ENCODE peak calls at places on chromosomes 1 and 21, in four cellular contexts. One of them, this sample, is unnamed.

GRCh38 chr1:43706598-43707190 is 642 bp upstream of the ST3GAL3 start:
- DNase-seq in WTC11: peak
- DNase-seq in GM12878: no peak
- DNase-seq in HepG2: peak
- DNase-seq in this sample: peak

GRCh38 chr1:155175927-155176371 is 2.3 kb downstream of the TRIM46 start:
- DNase-seq in WTC11: no peak
- DNase-seq in GM12878: no peak
- DNase-seq in HepG2: no peak
- DNase-seq in this sample: no peak

GRCh38 chr21:19322360-19322759 is 918.8 kb upstream of the TMPRSS15 start:
- DNase-seq in WTC11: no peak
- DNase-seq in GM12878: no peak
- DNase-seq in HepG2: no peak
- DNase-seq in this sample: no peak

GRCh38 chr1:44144962-44145756 is 3.7 kb upstream of the KLF18 start:
- DNase-seq in WTC11: no peak
- DNase-seq in GM12878: no peak
- DNase-seq in HepG2: no peak
- DNase-seq in this sample: no peak

GRCh38 chr1:6102227-6102845 is 56.6 kb downstream of the KCNAB2 start:
- DNase-seq in WTC11: no peak
- DNase-seq in GM12878: no peak
- DNase-seq in HepG2: no peak
- DNase-seq in this sample: no peak

GRCh38 chr1:5903680-5904079 is 88.5 kb downstream of the NPHP4 start:
- DNase-seq in WTC11: no peak
- DNase-seq in GM12878: no peak
- DNase-seq in HepG2: no peak
- DNase-seq in this sample: no peak

GRCh38 chr1:168341576-168341975 is 60.9 kb downstream of the TBX19 start:
- DNase-seq in WTC11: no peak
- DNase-seq in GM12878: no peak
- DNase-seq in HepG2: no peak
- DNase-seq in this sample: no peak

GRCh38 chr1:29258189-29258973 is 22.1 kb downstream of the PTPRU start:
- DNase-seq in WTC11: peak
- DNase-seq in GM12878: no peak
- DNase-seq in HepG2: no peak
- DNase-seq in this sample: peak

GRCh38 chr1:19824541-19824940 is 9.5 kb upstream of the RNF186 start:
- DNase-seq in WTC11: no peak
- DNase-seq in GM12878: no peak
- DNase-seq in HepG2: no peak
- DNase-seq in this sample: no peak

GRCh38 chr1:227919916-227920315 is 27.8 kb downstream of the WNT9A start:
- DNase-seq in WTC11: peak
- DNase-seq in GM12878: no peak
- DNase-seq in HepG2: no peak
- DNase-seq in this sample: peak

GRCh38 chr1:82515650-82516049 is 714.9 kb downstream of the ADGRL2 start:
- DNase-seq in WTC11: no peak
- DNase-seq in GM12878: no peak
- DNase-seq in HepG2: peak
- DNase-seq in this sample: no peak

GRCh38 chr1:10291705-10292104 is 81.3 kb downstream of the KIF1B start:
- DNase-seq in WTC11: no peak
- DNase-seq in GM12878: no peak
- DNase-seq in HepG2: no peak
- DNase-seq in this sample: no peak

GRCh38 chr1:111620412-111620971 is 903 bp downstream of the RAP1A start:
- DNase-seq in WTC11: no peak
- DNase-seq in GM12878: no peak
- DNase-seq in HepG2: no peak
- DNase-seq in this sample: no peak

GRCh38 chr1:20248954-20249612 is 41.6 kb upstream of the VWA5B1 start:
- DNase-seq in WTC11: no peak
- DNase-seq in GM12878: peak
- DNase-seq in HepG2: no peak
- DNase-seq in this sample: no peak

GRCh38 chr21:26041441-26042180 is 129.0 kb downstream of the APP start:
- DNase-seq in WTC11: no peak
- DNase-seq in GM12878: no peak
- DNase-seq in HepG2: no peak
- DNase-seq in this sample: no peak

GRCh38 chr1:226548281-226549093 is at the start of gene STUM:
- DNase-seq in WTC11: peak
- DNase-seq in GM12878: no peak
- DNase-seq in HepG2: no peak
- DNase-seq in this sample: no peak

GRCh38 chr21:36203603-36203889 is 46.9 kb downstream of the DOP1B start:
- DNase-seq in WTC11: no peak
- DNase-seq in GM12878: peak
- DNase-seq in HepG2: peak
- DNase-seq in this sample: no peak

GRCh38 chr1:114214016-114214415 is 60.3 kb upstream of the SYT6 start:
- DNase-seq in WTC11: no peak
- DNase-seq in GM12878: no peak
- DNase-seq in HepG2: no peak
- DNase-seq in this sample: no peak

GRCh38 chr1:203038891-203039608 is 12.8 kb downstream of the PPFIA4 start:
- DNase-seq in WTC11: peak
- DNase-seq in GM12878: no peak
- DNase-seq in HepG2: peak
- DNase-seq in this sample: peak

GRCh38 chr21:17786219-17787181 is 32.7 kb downstream of the C21orf91 start:
- DNase-seq in WTC11: no peak
- DNase-seq in GM12878: no peak
- DNase-seq in HepG2: peak
- DNase-seq in this sample: no peak

GRCh38 chr1:116954450-116954849 is 44.7 kb downstream of the PTGFRN start:
- DNase-seq in WTC11: no peak
- DNase-seq in GM12878: no peak
- DNase-seq in HepG2: no peak
- DNase-seq in this sample: no peak

GRCh38 chr1:155499953-155500621 is 62.5 kb downstream of the ASH1L start:
- DNase-seq in WTC11: no peak
- DNase-seq in GM12878: peak
- DNase-seq in HepG2: no peak
- DNase-seq in this sample: no peak

GRCh38 chr1:93845554-93846150 is 33.4 kb downstream of the DNTTIP2 start:
- DNase-seq in WTC11: peak
- DNase-seq in GM12878: no peak
- DNase-seq in HepG2: peak
- DNase-seq in this sample: no peak

GRCh38 chr1:89808429-89809117 is 12.3 kb upstream of the LRRC8D start:
- DNase-seq in WTC11: peak
- DNase-seq in GM12878: no peak
- DNase-seq in HepG2: peak
- DNase-seq in this sample: no peak

GRCh38 chr1:220950576-220950975 is 71.3 kb downstream of the HLX start:
- DNase-seq in WTC11: no peak
- DNase-seq in GM12878: no peak
- DNase-seq in HepG2: no peak
- DNase-seq in this sample: no peak

GRCh38 chr21:43361127-43361492 is 65.8 kb downstream of the SIK1 start:
- DNase-seq in WTC11: no peak
- DNase-seq in GM12878: no peak
- DNase-seq in HepG2: no peak
- DNase-seq in this sample: no peak

GRCh38 chr1:84370831-84371394 is 27.4 kb upstream of the DNASE2B start:
- DNase-seq in WTC11: no peak
- DNase-seq in GM12878: no peak
- DNase-seq in HepG2: no peak
- DNase-seq in this sample: no peak

GRCh38 chr1:34924759-34925555 is 4.5 kb downstream of the DLGAP3 start:
- DNase-seq in WTC11: peak
- DNase-seq in GM12878: no peak
- DNase-seq in HepG2: peak
- DNase-seq in this sample: peak

GRCh38 chr1:182927693-182928433 is 25.1 kb downstream of the SHCBP1L start:
- DNase-seq in WTC11: no peak
- DNase-seq in GM12878: peak
- DNase-seq in HepG2: no peak
- DNase-seq in this sample: no peak

GRCh38 chr1:54497338-54497737 is 50.7 kb upstream of the ACOT11 start:
- DNase-seq in WTC11: no peak
- DNase-seq in GM12878: no peak
- DNase-seq in HepG2: no peak
- DNase-seq in this sample: no peak

GRCh38 chr21:44897326-44898010 is 23.2 kb downstream of the ITGB2 start:
- DNase-seq in WTC11: peak
- DNase-seq in GM12878: no peak
- DNase-seq in HepG2: no peak
- DNase-seq in this sample: peak

GRCh38 chr1:198773030-198773429 is 134.2 kb downstream of the PTPRC start:
- DNase-seq in WTC11: no peak
- DNase-seq in GM12878: no peak
- DNase-seq in HepG2: no peak
- DNase-seq in this sample: no peak

GRCh38 chr1:53115403-53116306 is 26.8 kb downstream of the SLC1A7 start:
- DNase-seq in WTC11: peak
- DNase-seq in GM12878: no peak
- DNase-seq in HepG2: peak
- DNase-seq in this sample: peak

GRCh38 chr1:169890761-169891538 is 2.7 kb downstream of the SCYL3 start:
- DNase-seq in WTC11: no peak
- DNase-seq in GM12878: peak
- DNase-seq in HepG2: no peak
- DNase-seq in this sample: no peak

GRCh38 chr1:107018445-107018844 is 38.0 kb upstream of the PRMT6 start:
- DNase-seq in WTC11: no peak
- DNase-seq in GM12878: no peak
- DNase-seq in HepG2: no peak
- DNase-seq in this sample: no peak

GRCh38 chr1:112461200-112461871 is 47.4 kb upstream of the WNT2B start:
- DNase-seq in WTC11: no peak
- DNase-seq in GM12878: no peak
- DNase-seq in HepG2: no peak
- DNase-seq in this sample: peak

DNA sequence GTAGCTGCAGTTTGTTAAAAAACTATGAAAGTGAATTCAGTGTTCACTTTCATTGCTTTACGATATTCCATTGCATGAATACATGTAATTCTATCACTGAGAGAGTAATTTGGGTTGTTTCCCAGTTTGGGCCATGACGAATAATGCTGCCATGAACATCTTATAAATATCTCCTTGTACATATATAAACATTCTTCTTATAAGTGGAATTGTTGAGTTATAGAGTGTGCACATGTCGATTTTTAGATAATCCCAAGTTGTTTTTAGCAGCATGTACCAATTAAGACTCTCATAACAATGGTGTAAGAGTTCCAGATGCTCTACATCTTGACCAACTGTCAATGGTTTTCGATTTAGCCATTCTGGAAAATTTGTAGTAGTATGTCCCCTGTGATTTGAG is 40.9 kb downstream of the ALG6 start:
- DNase-seq in WTC11: no peak
- DNase-seq in GM12878: no peak
- DNase-seq in HepG2: no peak
- DNase-seq in this sample: no peak
- TF ChIP-seq TCF7 in WTC11: no peak
- TF ChIP-seq TCF7 in GM12878: no peak
- TF ChIP-seq TCF7 in HepG2: no peak
- TF ChIP-seq TCF7 in this sample: no peak

DNA sequence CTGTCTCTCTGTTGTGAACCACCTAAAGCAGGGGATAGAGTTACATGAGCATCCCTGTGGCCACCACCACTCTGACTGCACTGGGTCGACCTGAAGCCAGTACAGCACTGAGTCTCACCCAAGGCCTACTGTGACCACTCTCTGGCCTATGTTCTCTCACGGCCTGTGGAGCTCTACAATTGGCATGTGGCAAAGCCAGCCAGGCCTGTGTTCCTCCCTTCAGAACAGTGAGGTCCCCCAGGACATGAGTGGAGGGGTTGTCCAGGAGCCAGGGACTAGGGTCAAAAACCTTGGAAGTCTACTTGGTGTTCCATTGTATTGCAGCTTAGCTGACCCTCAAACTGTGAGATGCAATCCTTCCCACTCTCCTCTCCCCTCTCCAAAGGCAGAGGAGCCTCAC is 42.7 kb upstream of the FMO3 start:
- DNase-seq in WTC11: no peak
- DNase-seq in GM12878: no peak
- DNase-seq in HepG2: no peak
- DNase-seq in this sample: no peak
- TF ChIP-seq CREM in WTC11: no peak
- TF ChIP-seq CREM in GM12878: no peak
- TF ChIP-seq CREM in HepG2: no peak
- TF ChIP-seq CREM in this sample: no peak

GRCh38 chr1:3072178-3072947 is 3.4 kb downstream of the PRDM16 start:
- DNase-seq in WTC11: peak
- DNase-seq in GM12878: no peak
- DNase-seq in HepG2: no peak
- DNase-seq in this sample: no peak

GRCh38 chr1:3071507-3072177 is 2.6 kb downstream of the PRDM16 start:
- DNase-seq in WTC11: no peak
- DNase-seq in GM12878: no peak
- DNase-seq in HepG2: no peak
- DNase-seq in this sample: no peak

GRCh38 chr1:3070304-3070653 is 1.3 kb downstream of the PRDM16 start:
- DNase-seq in WTC11: no peak
- DNase-seq in GM12878: no peak
- DNase-seq in HepG2: no peak
- DNase-seq in this sample: no peak

GRCh38 chr1:3069491-3070303 is 694 bp downstream of the PRDM16 start:
- DNase-seq in WTC11: peak
- DNase-seq in GM12878: no peak
- DNase-seq in HepG2: peak
- DNase-seq in this sample: no peak

GRCh38 chr1:3070654-3071506 is 1.9 kb downstream of the PRDM16 start:
- DNase-seq in WTC11: peak
- DNase-seq in GM12878: no peak
- DNase-seq in HepG2: no peak
- DNase-seq in this sample: no peak
- TF ChIP-seq TCF7 in WTC11: no peak
- TF ChIP-seq TCF7 in GM12878: no peak
- TF ChIP-seq TCF7 in HepG2: no peak
- TF ChIP-seq TCF7 in this sample: no peak

GRCh38 chr1:41357451-41358151 is 3.6 kb upstream of the FOXO6 start:
- DNase-seq in WTC11: peak
- DNase-seq in GM12878: no peak
- DNase-seq in HepG2: no peak
- DNase-seq in this sample: no peak
- TF ChIP-seq CREM in WTC11: no peak
- TF ChIP-seq CREM in GM12878: no peak
- TF ChIP-seq CREM in HepG2: no peak
- TF ChIP-seq CREM in this sample: no peak

This sample was measured in K562.